ENCODE peak calls at places on chromosome 12, in eight cellular contexts. I is HCT116, Q is transverse colon, X is SK-N-SH, G is suprapubic skin, M is upper lobe of left lung, B is GM12878, W is GM23338. K is an unnamed sample.
A peak's percentile ranks its signal among the peaks of the same experiment; 100 is the strongest.

GRCh38 chr12:84661732-84662326 is 250.8 kb downstream of the SLC6A15 start:
- DNase-seq in B (no peak), M (no peak), G (no peak), X (no peak), I (no peak), Q (no peak), W (no peak), K (no peak)

GRCh38 chr12:12719496-12719895 is 2.3 kb downstream of the CDKN1B start:
- DNase-seq in M (peak; percentile 40), I (no peak), X (no peak), G (no peak), Q (no peak), B (peak; percentile 57), W (no peak), K (no peak)

GRCh38 chr12:50222275-50222783 is 55.2 kb upstream of the CERS5 start:
- DNase-seq in B (no peak), I (peak; percentile 52), X (peak; percentile 73), Q (peak; percentile 52), W (peak; percentile 80), G (no peak), M (peak; percentile 33), K (peak; percentile 91)

GRCh38 chr12:54997914-54998507 is 13.4 kb upstream of the TESPA1 start:
- DNase-seq in B (no peak), X (no peak), W (peak; percentile 68), Q (no peak), G (no peak), M (no peak), I (no peak), K (no peak)

GRCh38 chr12:130712346-130713065 is 3.6 kb downstream of the RIMBP2 start:
- DNase-seq in I (no peak), Q (no peak), G (no peak), B (no peak), W (no peak), X (no peak), M (no peak), K (no peak)

GRCh38 chr12:110725267-110725666 is 17.4 kb downstream of the PPP1CC start:
- DNase-seq in G (no peak), X (no peak), Q (no peak), B (no peak), W (no peak), I (no peak), M (no peak), K (no peak)

GRCh38 chr12:76284816-76285750 is 63.1 kb downstream of the BBS10 start:
- DNase-seq in W (peak; percentile 25), X (no peak), I (no peak), B (no peak), M (no peak), G (no peak), Q (no peak), K (no peak)

GRCh38 chr12:72230589-72230988 is 41.6 kb upstream of the TRHDE start:
- DNase-seq in Q (no peak), W (no peak), B (no peak), I (no peak), M (no peak), X (no peak), G (no peak), K (no peak)

GRCh38 chr12:5840900-5841299 is 104.2 kb downstream of the ANO2 start:
- DNase-seq in B (no peak), Q (no peak), W (peak; percentile 36), X (no peak), G (no peak), M (no peak), I (no peak), K (no peak)

GRCh38 chr12:72570601-72571000 is 298.4 kb downstream of the TRHDE start:
- DNase-seq in G (no peak), M (peak; percentile 38), B (no peak), W (peak; percentile 81), X (peak; percentile 4), I (peak; percentile 3), Q (no peak), K (no peak)

GRCh38 chr12:19058235-19059021 is 71.1 kb upstream of the PLEKHA5 start:
- DNase-seq in G (no peak), M (no peak), W (no peak), X (peak; percentile 39), B (no peak), I (no peak), Q (no peak), K (no peak)

GRCh38 chr12:106080786-106081185 is 58.0 kb downstream of the NUAK1 start:
- DNase-seq in X (no peak), G (no peak), B (no peak), Q (no peak), I (no peak), W (no peak), M (no peak), K (no peak)

GRCh38 chr12:127041985-127042625 is 1224.9 kb upstream of the TMEM132C start:
- DNase-seq in I (no peak), X (no peak), B (peak; percentile 88), W (no peak), M (no peak), G (no peak), Q (no peak), K (no peak)

GRCh38 chr12:16387919-16388318 is 40.5 kb downstream of the MGST1 start:
- DNase-seq in G (no peak), Q (no peak), B (no peak), X (no peak), I (no peak), W (no peak), M (no peak), K (no peak)

DNA sequence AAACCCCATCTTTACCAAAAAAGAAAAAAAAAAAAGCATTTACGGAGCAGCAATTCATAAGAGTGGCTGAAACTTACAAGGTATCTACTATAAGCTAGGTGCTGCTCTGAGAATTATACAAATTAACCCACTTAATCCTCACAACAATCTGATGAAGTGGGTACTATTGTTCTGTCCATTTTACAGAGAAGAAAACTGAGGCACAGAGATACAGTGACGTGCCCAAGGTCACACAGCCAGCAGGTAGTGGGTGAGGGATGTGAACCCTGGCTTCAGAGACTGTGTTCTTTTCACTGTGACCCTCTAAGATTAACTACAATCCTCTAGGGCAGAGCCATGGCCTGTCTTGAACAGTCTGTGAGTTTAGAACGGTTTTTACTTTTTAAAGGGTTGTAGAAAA is 3.3 kb downstream of the DDX54 start:
- DNase-seq in X (no peak), W (no peak), B (no peak), M (no peak), G (no peak), Q (no peak), I (no peak), K (no peak)
- TF ChIP-seq POLR2AphosphoS5 in X (no peak), W (no peak), B (no peak), M (no peak), G (no peak), Q (no peak), I (no peak), K (no peak)

DNA sequence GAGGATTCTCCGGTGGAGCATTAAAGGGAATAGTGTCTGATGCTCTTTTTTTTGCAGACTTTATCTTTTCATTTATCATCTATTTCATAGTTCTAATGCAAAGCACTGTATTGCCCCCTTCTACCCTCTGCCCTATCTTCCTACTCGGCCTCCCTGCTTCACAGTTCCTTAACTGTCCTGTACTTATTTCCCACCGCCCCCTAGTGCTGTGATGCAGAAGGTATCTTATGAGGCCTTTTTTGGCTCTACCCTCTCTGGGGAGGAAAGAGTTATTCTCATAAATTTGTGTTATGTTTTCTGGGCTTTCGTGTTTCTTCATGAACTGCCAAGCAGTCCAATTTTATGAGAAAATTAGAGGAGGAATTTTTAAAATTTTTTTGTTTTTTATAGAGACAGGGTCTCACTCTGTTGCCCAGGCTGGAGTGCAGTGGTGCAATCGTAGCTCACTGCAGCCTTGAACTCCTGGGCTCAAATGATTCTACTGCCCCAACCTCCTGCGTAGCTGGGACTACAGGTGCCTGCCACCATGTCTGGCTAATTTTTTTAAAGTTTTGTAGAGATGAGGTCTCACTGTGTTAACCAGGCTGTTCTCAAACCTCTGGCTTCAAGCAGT is 1.2 kb downstream of the ITFG2 start:
- DNase-seq in B (no peak), X (peak; percentile 78), Q (peak; percentile 55), W (peak; percentile 84), I (peak; percentile 41), G (no peak), M (peak; percentile 58), K (no peak)
- TF ChIP-seq POLR2AphosphoS5 in B (no peak), X (no peak), Q (no peak), W (no peak), I (no peak), G (no peak), M (no peak), K (no peak)

GRCh38 chr12:20319374-20319773 is 49.0 kb upstream of the PDE3A start:
- DNase-seq in B (no peak), W (no peak), M (no peak), Q (no peak), X (no peak), G (no peak), I (no peak), K (no peak)

GRCh38 chr12:20317554-20317953 is 50.8 kb upstream of the PDE3A start:
- DNase-seq in G (no peak), I (no peak), B (no peak), M (no peak), Q (no peak), X (no peak), W (no peak), K (no peak)

GRCh38 chr12:20309504-20310148 is 58.7 kb upstream of the PDE3A start:
- DNase-seq in W (no peak), X (no peak), I (no peak), Q (no peak), B (no peak), G (no peak), M (no peak), K (no peak)

DNA sequence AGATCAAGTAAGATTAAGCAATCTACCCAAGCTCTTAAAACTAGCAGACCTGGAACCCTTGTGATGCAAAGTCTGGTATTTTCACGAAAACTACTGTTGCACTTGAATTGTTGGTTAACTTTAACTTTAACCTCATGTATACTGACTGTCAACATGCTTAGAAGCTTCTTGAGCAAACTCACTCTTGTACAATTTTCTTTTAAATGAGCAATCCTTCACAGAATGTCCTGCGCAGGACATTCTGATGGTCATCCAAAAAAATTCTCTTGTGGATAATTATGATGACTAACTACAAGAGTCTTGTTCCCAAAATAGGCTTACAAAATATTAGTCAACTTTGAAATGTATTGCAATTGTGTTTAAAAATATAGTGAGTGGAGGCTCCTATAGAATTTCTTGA is 54.0 kb upstream of the PDE3A start:
- DNase-seq in G (no peak), Q (no peak), W (peak; percentile 13), M (no peak), X (no peak), I (no peak), B (no peak), K (no peak)
- TF ChIP-seq POLR2AphosphoS5 in G (no peak), Q (no peak), W (no peak), M (no peak), X (no peak), I (no peak), B (no peak), K (no peak)

GRCh38 chr12:86193931-86194330 is 62.3 kb downstream of the MGAT4C start:
- DNase-seq in X (no peak), B (no peak), I (no peak), W (no peak), M (no peak), Q (no peak), G (no peak), K (no peak)

GRCh38 chr12:86194721-86195120 is 61.5 kb downstream of the MGAT4C start:
- DNase-seq in I (no peak), Q (no peak), M (no peak), G (no peak), X (no peak), W (no peak), B (no peak), K (no peak)

DNA sequence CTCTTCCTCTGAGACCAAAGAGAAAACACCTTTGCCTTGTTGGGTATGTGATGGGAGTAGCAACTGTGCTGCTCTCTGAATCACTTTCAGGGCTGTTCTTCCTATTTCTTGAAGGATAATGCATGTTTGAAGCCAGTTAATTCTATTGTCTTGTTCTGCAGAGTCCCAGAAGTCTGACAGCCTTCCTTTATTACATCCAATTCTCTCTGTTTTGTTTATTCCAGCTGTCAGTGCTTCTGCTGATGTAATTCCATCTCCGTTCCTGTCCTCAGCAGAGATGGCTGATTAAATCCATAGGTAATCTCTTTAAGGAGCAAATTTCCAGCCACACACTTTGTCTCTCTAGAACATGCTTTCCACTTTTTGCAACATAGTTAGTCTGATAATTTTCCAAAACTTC is 59.7 kb downstream of the MGAT4C start:
- DNase-seq in B (no peak), I (no peak), G (no peak), M (no peak), X (no peak), W (no peak), Q (no peak), K (no peak)
- TF ChIP-seq POLR2AphosphoS5 in B (no peak), I (no peak), G (no peak), M (no peak), X (no peak), W (no peak), Q (no peak), K (no peak)

K was measured in vagina.